ENCODE peak calls at places on chromosomes 16 and 17, in seven cellular contexts. G is progenitor cell of endocrine pancreas, N is endothelial cell, J is nephron progenitor cell, O is GM13977, X is AG10803, M is K562. B is an unnamed sample.

GRCh38 chr16:27378871-27379580 is 22.9 kb upstream of the IL21R start:
- DNase-seq in O (no peak), G (no peak), J (no peak), X (no peak), N (no peak), M (no peak), B (no peak)

GRCh38 chr17:61393904-61394629 is 5.6 kb upstream of the TBX2 start:
- DNase-seq in O (no peak), N (no peak), G (no peak), X (no peak), M (peak), J (no peak), B (no peak)

GRCh38 chr16:28975158-28975603 is 603 bp downstream of the SPNS1 start:
- DNase-seq in M (peak), J (peak), N (no peak), G (no peak), X (no peak), O (no peak), B (no peak)

GRCh38 chr17:76872221-76872873 is 4.1 kb downstream of the MGAT5B start:
- DNase-seq in J (no peak), O (no peak), M (peak), G (no peak), X (peak), N (no peak), B (no peak)

GRCh38 chr17:42751628-42752027 is 6.8 kb upstream of the EZH1 start:
- DNase-seq in M (peak), X (no peak), N (no peak), J (no peak), O (no peak), G (no peak), B (no peak)

GRCh38 chr16:76371441-76371840 is 94.2 kb downstream of the CNTNAP4 start:
- DNase-seq in G (no peak), O (no peak), M (no peak), J (no peak), X (no peak), N (no peak), B (no peak)

GRCh38 chr17:38436386-38436785 is 8.1 kb downstream of the ARHGAP23 start:
- DNase-seq in G (no peak), O (no peak), X (no peak), M (no peak), J (no peak), N (no peak), B (no peak)

GRCh38 chr17:30379303-30380105 is 777 bp downstream of the CPD start:
- DNase-seq in M (peak), N (peak), O (peak), G (no peak), X (no peak), J (peak), B (peak)

GRCh38 chr17:4003131-4003500 is 38.9 kb upstream of the ATP2A3 start:
- DNase-seq in G (no peak), O (no peak), N (no peak), J (no peak), X (no peak), M (no peak), B (no peak)

GRCh38 chr17:81831957-81832607 is 1.0 kb downstream of the MCRIP1 start:
- DNase-seq in J (no peak), G (no peak), X (peak), M (peak), N (no peak), O (no peak), B (no peak)

GRCh38 chr16:86783626-86784266 is 205.4 kb downstream of the FOXL1 start:
- DNase-seq in N (no peak), X (peak), J (no peak), O (no peak), G (no peak), M (no peak), B (no peak)

GRCh38 chr17:76867578-76868175 is 527 bp upstream of the MGAT5B start:
- DNase-seq in M (peak), X (peak), O (no peak), J (no peak), G (no peak), N (no peak), B (no peak)

GRCh38 chr17:38918916-38919315 is 6.5 kb upstream of the LASP1NB start:
- DNase-seq in N (no peak), X (no peak), J (no peak), M (no peak), G (no peak), O (no peak), B (no peak)

GRCh38 chr17:933168-934083 is 46.1 kb downstream of the NXN start:
- DNase-seq in N (no peak), X (peak), O (no peak), M (peak), J (no peak), G (no peak), B (no peak)

GRCh38 chr16:12573730-12574383 is 229.8 kb downstream of the CPPED1 start:
- DNase-seq in O (peak), X (peak), N (peak), M (peak), G (peak), J (peak), B (peak)

GRCh38 chr16:17691621-17692231 is 221.0 kb upstream of the XYLT1 start:
- DNase-seq in N (no peak), J (no peak), X (no peak), M (no peak), G (no peak), O (no peak), B (no peak)

GRCh38 chr17:32525116-32525515 is 38.3 kb downstream of the CDK5R1 start:
- DNase-seq in O (no peak), J (no peak), N (no peak), X (peak), G (no peak), M (peak), B (no peak)

GRCh38 chr16:85182774-85183173 is 70.5 kb upstream of the CIBAR2 start:
- DNase-seq in X (no peak), M (no peak), O (no peak), J (no peak), N (no peak), G (no peak), B (no peak)

GRCh38 chr17:65243838-65244237 is 106.7 kb downstream of the RGS9 start:
- DNase-seq in X (peak), J (no peak), G (no peak), N (no peak), M (no peak), O (no peak), B (no peak)

GRCh38 chr17:75036643-75037268 is 10.0 kb downstream of the ATP5PD start:
- DNase-seq in J (peak), N (no peak), M (peak), X (peak), G (no peak), O (no peak), B (no peak)

GRCh38 chr17:78144146-78144719 is 2.0 kb upstream of the C17orf99 start:
- DNase-seq in X (peak), N (no peak), M (peak), O (no peak), J (no peak), G (no peak), B (no peak)

GRCh38 chr16:78768723-78769122 is 669.3 kb downstream of the WWOX start:
- DNase-seq in G (no peak), M (no peak), X (no peak), N (no peak), J (no peak), O (no peak), B (no peak)

GRCh38 chr17:61144876-61145564 is 254.6 kb upstream of the TBX2 start:
- DNase-seq in G (no peak), O (no peak), M (peak), J (peak), X (no peak), N (no peak), B (no peak)

GRCh38 chr17:56690441-56691291 is 97.2 kb downstream of the NOG start:
- DNase-seq in N (no peak), M (no peak), X (peak), G (no peak), J (no peak), O (no peak), B (no peak)

GRCh38 chr17:57707892-57708291 is 37.2 kb downstream of the CCDC182 start:
- DNase-seq in G (no peak), X (no peak), O (no peak), J (peak), N (peak), M (no peak), B (no peak)

GRCh38 chr17:44362056-44362355 is 1.6 kb downstream of the FAM171A2 start:
- DNase-seq in X (no peak), J (no peak), G (no peak), N (no peak), M (no peak), O (no peak), B (no peak)

GRCh38 chr17:16361874-16362273 is 8.6 kb upstream of the CENPV start:
- DNase-seq in X (no peak), N (no peak), M (no peak), J (no peak), O (peak), G (no peak), B (no peak)

GRCh38 chr17:73011016-73011486 is 81.4 kb downstream of the SLC39A11 start:
- DNase-seq in X (no peak), G (no peak), M (peak), O (no peak), J (no peak), N (peak), B (no peak)

GRCh38 chr17:80008383-80008840 is 27.3 kb downstream of the TBC1D16 start:
- DNase-seq in M (peak), G (peak), J (peak), O (peak), X (peak), N (peak), B (peak)

GRCh38 chr16:3173892-3174617 is 13.9 kb upstream of the OR1F1 start:
- DNase-seq in X (no peak), O (peak), M (peak), J (peak), G (no peak), N (peak), B (peak)

GRCh38 chr16:30429678-30430427 is at the start of gene DCTPP1:
- DNase-seq in M (peak), J (peak), G (peak), O (peak), N (peak), X (peak), B (peak)

GRCh38 chr16:30434852-30435251 is 5.0 kb upstream of the DCTPP1 start:
- DNase-seq in M (no peak), N (no peak), G (no peak), J (no peak), X (no peak), O (no peak), B (no peak)

GRCh38 chr16:30429418-30429677 is 482 bp downstream of the DCTPP1 start:
- DNase-seq in X (no peak), J (no peak), N (no peak), G (no peak), M (no peak), O (no peak), B (peak)

GRCh38 chr16:30428055-30428454 is 1.8 kb downstream of the DCTPP1 start:
- DNase-seq in X (no peak), N (no peak), M (no peak), J (no peak), O (no peak), G (no peak), B (no peak)

GRCh38 chr16:30430428-30430970 is 669 bp upstream of the DCTPP1 start:
- DNase-seq in G (no peak), J (peak), M (no peak), X (no peak), O (no peak), N (no peak), B (no peak)
- TF ChIP-seq CTCF in G (no peak), J (no peak), M (peak), X (no peak), O (peak), N (no peak), B (no peak)

DNA sequence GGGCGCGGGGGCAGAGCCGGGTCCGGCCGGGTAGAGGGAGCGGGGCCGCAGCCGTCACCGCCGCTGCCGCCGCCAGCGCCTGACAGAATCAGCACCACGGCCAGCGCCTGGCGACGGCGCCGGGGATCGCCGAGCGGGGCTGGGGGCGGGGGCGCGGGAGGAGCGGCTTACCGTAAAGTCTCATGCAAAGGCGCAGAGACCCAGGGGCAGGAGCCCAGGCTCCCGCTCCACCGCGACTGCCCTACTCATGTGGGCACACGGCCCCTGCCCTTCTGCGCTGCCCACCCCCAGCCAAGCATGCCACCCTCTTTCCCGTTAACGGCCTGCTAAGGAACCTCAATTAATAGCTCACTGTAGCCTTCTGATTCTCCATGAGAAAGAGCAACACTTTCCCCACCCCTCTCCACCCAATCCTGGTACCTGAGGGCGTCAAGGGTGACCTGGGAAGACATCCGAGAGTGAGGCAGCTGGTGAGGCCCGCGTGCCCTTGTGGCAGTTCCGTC is at the start of gene SEZ6:
- DNase-seq in O (peak), G (peak), J (peak), N (peak), M (peak), X (peak), B (peak)
- TF ChIP-seq CTCF in O (no peak), G (no peak), J (no peak), N (no peak), M (no peak), X (no peak), B (no peak)

GRCh38 chr16:88005148-88005547 is 53.9 kb downstream of the BANP start:
- DNase-seq in M (peak), X (no peak), J (peak), O (no peak), N (peak), G (no peak), B (peak)
- TF ChIP-seq CTCF in M (peak), X (peak), J (peak), O (peak), N (peak), G (peak), B (peak)

GRCh38 chr16:62913924-62914323 is 877.7 kb upstream of the CDH8 start:
- DNase-seq in J (no peak), M (no peak), X (no peak), G (no peak), N (no peak), O (no peak), B (no peak)
- TF ChIP-seq CTCF in J (no peak), M (no peak), X (no peak), G (no peak), N (no peak), O (no peak), B (no peak)

GRCh38 chr16:8907096-8907495 is 24.9 kb downstream of the LITAFD start:
- DNase-seq in J (no peak), G (no peak), M (no peak), O (no peak), X (peak), N (no peak), B (no peak)

GRCh38 chr16:8905168-8905762 is 23.1 kb downstream of the LITAFD start:
- DNase-seq in O (no peak), N (no peak), J (no peak), M (peak), G (no peak), X (peak), B (no peak)

GRCh38 chr16:8908779-8909468 is 26.8 kb downstream of the LITAFD start:
- DNase-seq in G (no peak), J (no peak), M (no peak), O (no peak), X (no peak), N (no peak), B (no peak)

GRCh38 chr16:8904018-8904430 is 21.9 kb downstream of the LITAFD start:
- DNase-seq in X (no peak), J (no peak), N (no peak), G (no peak), O (no peak), M (no peak), B (no peak)

DNA sequence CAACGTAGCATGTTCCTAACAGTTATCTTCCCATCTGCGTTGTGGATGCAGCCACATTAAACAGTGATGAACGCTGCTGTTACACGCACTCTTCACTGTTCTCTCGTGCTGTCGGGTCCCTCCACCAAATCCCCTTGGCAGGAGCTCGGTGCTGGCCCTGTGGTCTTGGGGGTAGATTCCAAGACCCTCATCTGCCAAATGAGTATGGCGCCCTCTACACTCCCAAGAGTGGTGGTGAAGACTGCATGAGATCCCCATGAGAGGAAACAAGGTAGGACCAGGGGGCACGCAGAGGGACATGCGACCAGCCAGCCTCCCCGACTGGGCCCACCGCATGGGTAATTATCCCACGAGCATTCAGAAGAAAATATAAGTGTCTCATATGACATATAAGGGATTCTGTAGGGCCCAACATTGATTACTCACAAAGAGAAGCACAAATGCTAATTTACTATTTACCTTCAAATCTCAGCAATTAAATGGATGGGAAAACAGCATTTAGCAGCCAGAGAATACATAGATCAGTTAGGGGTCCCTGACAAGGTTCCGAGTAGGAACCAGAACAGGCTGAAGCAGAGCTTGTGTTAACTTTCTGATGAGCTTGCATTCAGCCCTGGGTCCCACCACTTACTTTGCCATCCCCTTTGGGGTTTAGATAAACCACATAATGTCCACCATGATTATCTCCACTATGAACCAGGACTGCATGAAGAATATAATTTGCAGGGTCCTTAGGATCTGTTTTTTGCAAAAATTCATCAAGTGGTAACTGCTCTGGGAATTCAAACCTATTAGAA is 23.8 kb downstream of the LITAFD start:
- DNase-seq in G (no peak), M (no peak), J (no peak), N (no peak), X (no peak), O (no peak), B (no peak)
- TF ChIP-seq CTCF in G (peak), M (peak), J (no peak), N (peak), X (peak), O (peak), B (no peak)

DNA sequence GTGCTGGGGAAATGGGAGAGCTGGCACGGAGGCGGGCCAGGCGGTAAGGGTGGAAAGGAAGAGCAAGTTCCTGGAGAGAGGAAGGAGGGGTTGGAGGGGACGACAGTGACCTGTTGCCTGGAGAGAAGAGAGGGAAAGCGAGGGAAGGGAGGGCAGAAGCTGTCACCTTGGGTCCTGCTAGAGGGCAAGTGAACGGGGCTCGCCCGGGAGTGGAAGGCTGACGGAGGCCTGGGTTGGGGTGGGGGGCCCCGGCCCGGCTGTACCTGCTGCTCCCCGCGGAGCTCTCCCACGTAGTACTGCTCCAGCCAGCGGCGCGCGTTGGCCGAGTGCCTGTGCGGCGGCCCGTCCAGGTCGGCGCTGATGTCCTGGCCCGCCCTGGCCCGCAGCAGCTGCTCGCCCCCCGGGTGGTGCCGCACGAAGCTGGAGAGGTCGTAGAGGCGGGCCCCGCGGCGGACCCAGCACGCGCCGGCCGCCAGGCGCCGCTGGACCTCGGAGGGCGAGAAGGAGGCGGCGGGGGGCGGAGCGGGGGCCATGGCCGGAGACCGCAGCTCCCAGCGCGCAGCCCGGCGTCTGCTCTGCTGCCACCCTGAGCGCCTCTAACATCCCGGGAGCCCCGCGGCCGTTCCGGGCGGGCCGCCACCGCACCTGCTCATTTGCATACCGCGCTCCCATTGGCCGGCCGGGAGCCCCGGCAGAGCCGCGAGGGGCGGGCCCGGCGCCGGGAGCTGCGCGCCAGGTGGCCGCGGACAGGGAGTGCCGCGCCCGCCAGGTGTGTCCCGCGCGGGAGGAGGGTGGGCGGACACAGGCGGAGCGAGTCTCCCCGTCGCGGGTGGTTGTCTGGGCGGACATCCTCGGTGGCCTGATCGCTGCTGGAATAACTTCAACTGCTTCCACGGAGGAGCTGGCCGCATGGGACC is at the start of gene FA2H:
- DNase-seq in O (peak), G (peak), M (peak), J (peak), X (no peak), N (peak), B (peak)
- TF ChIP-seq CTCF in O (peak), G (peak), M (peak), J (peak), X (no peak), N (peak), B (peak)

GRCh38 chr17:37358830-37359681 is 16.7 kb upstream of the C17orf78 start:
- DNase-seq in J (peak), N (peak), O (peak), G (peak), M (peak), X (peak), B (peak)
- TF ChIP-seq CTCF in J (no peak), N (peak), O (peak), G (peak), M (peak), X (no peak), B (no peak)

GRCh38 chr17:9124554-9124935 is 103.2 kb downstream of the NTN1 start:
- DNase-seq in M (no peak), N (no peak), O (no peak), G (no peak), X (no peak), J (no peak), B (no peak)

GRCh38 chr17:9123594-9124553 is 102.6 kb downstream of the NTN1 start:
- DNase-seq in X (no peak), O (no peak), M (no peak), J (peak), N (no peak), G (no peak), B (no peak)

GRCh38 chr17:9116861-9117568 is 95.7 kb downstream of the NTN1 start:
- DNase-seq in X (no peak), M (no peak), N (no peak), O (no peak), J (no peak), G (no peak), B (no peak)

GRCh38 chr17:9121186-9121820 is 100.0 kb downstream of the NTN1 start:
- DNase-seq in J (no peak), O (no peak), M (no peak), X (no peak), G (no peak), N (no peak), B (no peak)

DNA sequence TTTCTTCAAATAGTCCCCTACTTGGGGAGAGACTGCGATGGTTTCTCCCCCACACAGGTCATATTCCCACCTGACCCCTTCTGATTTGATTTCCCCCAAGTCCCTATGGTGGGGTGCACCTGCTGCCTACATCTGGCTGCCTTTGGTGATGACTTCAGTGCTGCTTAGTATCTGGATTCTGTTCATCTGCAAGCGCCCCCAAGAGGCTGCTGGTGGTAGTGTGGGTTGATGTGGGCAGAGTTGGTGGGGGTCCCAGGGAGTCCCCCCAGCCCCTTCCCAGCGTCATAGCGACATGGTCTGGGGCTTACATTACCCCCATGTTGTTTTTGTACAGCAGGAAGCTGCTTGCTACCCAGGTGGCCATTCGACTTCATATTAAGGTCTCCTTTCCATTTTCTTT is 99.2 kb downstream of the NTN1 start:
- DNase-seq in O (no peak), G (no peak), J (peak), N (peak), X (no peak), M (peak), B (no peak)
- TF ChIP-seq CTCF in O (peak), G (peak), J (no peak), N (no peak), X (peak), M (peak), B (no peak)

B was measured in GM13976.